ENCODE peak calls at places on chromosomes 3 and 15, in eight cellular contexts. One of them, this sample, is unnamed.

GRCh38 chr3:10808974-10809373 is 7.1 kb upstream of the SLC6A11 start:
- DNase-seq in glutamatergic neuron: no peak
- DNase-seq in nephron progenitor cell: no peak
- DNase-seq in WERI-Rb-1: no peak
- DNase-seq in Caco-2: no peak
- DNase-seq in heart left ventricle: no peak
- DNase-seq in progenitor cell of endocrine pancreas: no peak
- DNase-seq in GM20000: no peak
- DNase-seq in this sample: no peak

GRCh38 chr3:45275006-45275704 is 49.1 kb upstream of the TMEM158 start:
- DNase-seq in WERI-Rb-1: no peak
- DNase-seq in heart left ventricle: no peak
- DNase-seq in glutamatergic neuron: no peak
- DNase-seq in GM20000: no peak
- DNase-seq in progenitor cell of endocrine pancreas: no peak
- DNase-seq in nephron progenitor cell: no peak
- DNase-seq in Caco-2: no peak
- DNase-seq in this sample: no peak

GRCh38 chr3:49166752-49167556 is 823 bp upstream of the CCDC71 start:
- DNase-seq in nephron progenitor cell: no peak
- DNase-seq in WERI-Rb-1: no peak
- DNase-seq in glutamatergic neuron: no peak
- DNase-seq in GM20000: no peak
- DNase-seq in heart left ventricle: no peak
- DNase-seq in Caco-2: no peak
- DNase-seq in progenitor cell of endocrine pancreas: no peak
- DNase-seq in this sample: no peak

GRCh38 chr3:194993896-194994295 is 277.1 kb downstream of the XXYLT1 start:
- DNase-seq in progenitor cell of endocrine pancreas: no peak
- DNase-seq in nephron progenitor cell: no peak
- DNase-seq in Caco-2: no peak
- DNase-seq in GM20000: no peak
- DNase-seq in heart left ventricle: no peak
- DNase-seq in WERI-Rb-1: no peak
- DNase-seq in glutamatergic neuron: no peak
- DNase-seq in this sample: no peak

GRCh38 chr3:71229905-71230657 is 353.4 kb downstream of the FOXP1 start:
- DNase-seq in GM20000: no peak
- DNase-seq in nephron progenitor cell: no peak
- DNase-seq in progenitor cell of endocrine pancreas: no peak
- DNase-seq in WERI-Rb-1: no peak
- DNase-seq in Caco-2: no peak
- DNase-seq in heart left ventricle: no peak
- DNase-seq in glutamatergic neuron: no peak
- DNase-seq in this sample: no peak

GRCh38 chr3:139552632-139553335 is 13.2 kb upstream of the RBP1 start:
- DNase-seq in nephron progenitor cell: no peak
- DNase-seq in heart left ventricle: no peak
- DNase-seq in Caco-2: no peak
- DNase-seq in WERI-Rb-1: no peak
- DNase-seq in GM20000: no peak
- DNase-seq in glutamatergic neuron: no peak
- DNase-seq in progenitor cell of endocrine pancreas: no peak
- DNase-seq in this sample: no peak

GRCh38 chr3:98564282-98565005 is 29.0 kb downstream of the CPOX start:
- DNase-seq in glutamatergic neuron: no peak
- DNase-seq in progenitor cell of endocrine pancreas: no peak
- DNase-seq in nephron progenitor cell: no peak
- DNase-seq in GM20000: no peak
- DNase-seq in WERI-Rb-1: no peak
- DNase-seq in heart left ventricle: no peak
- DNase-seq in Caco-2: no peak
- DNase-seq in this sample: no peak

GRCh38 chr3:158727499-158728377 is 4.5 kb downstream of the RARRES1 start:
- DNase-seq in heart left ventricle: no peak
- DNase-seq in Caco-2: peak
- DNase-seq in GM20000: peak
- DNase-seq in nephron progenitor cell: peak
- DNase-seq in glutamatergic neuron: no peak
- DNase-seq in progenitor cell of endocrine pancreas: peak
- DNase-seq in WERI-Rb-1: peak
- DNase-seq in this sample: peak

GRCh38 chr15:40081691-40082194 is 26.9 kb downstream of the BMF start:
- DNase-seq in glutamatergic neuron: no peak
- DNase-seq in progenitor cell of endocrine pancreas: peak
- DNase-seq in nephron progenitor cell: peak
- DNase-seq in heart left ventricle: peak
- DNase-seq in GM20000: no peak
- DNase-seq in WERI-Rb-1: peak
- DNase-seq in Caco-2: peak
- DNase-seq in this sample: no peak

GRCh38 chr3:143234521-143234920 is 115.0 kb downstream of the CHST2 start:
- DNase-seq in heart left ventricle: no peak
- DNase-seq in glutamatergic neuron: no peak
- DNase-seq in Caco-2: no peak
- DNase-seq in WERI-Rb-1: no peak
- DNase-seq in GM20000: no peak
- DNase-seq in progenitor cell of endocrine pancreas: no peak
- DNase-seq in nephron progenitor cell: no peak
- DNase-seq in this sample: no peak

GRCh38 chr3:162702768-162703385 is 1206.3 kb downstream of the OTOL1 start:
- DNase-seq in glutamatergic neuron: no peak
- DNase-seq in nephron progenitor cell: no peak
- DNase-seq in heart left ventricle: peak
- DNase-seq in WERI-Rb-1: no peak
- DNase-seq in progenitor cell of endocrine pancreas: no peak
- DNase-seq in Caco-2: no peak
- DNase-seq in GM20000: no peak
- DNase-seq in this sample: no peak

GRCh38 chr3:76700323-76700722 is 339.6 kb upstream of the ROBO2 start:
- DNase-seq in Caco-2: no peak
- DNase-seq in progenitor cell of endocrine pancreas: no peak
- DNase-seq in glutamatergic neuron: no peak
- DNase-seq in nephron progenitor cell: no peak
- DNase-seq in heart left ventricle: no peak
- DNase-seq in GM20000: no peak
- DNase-seq in WERI-Rb-1: no peak
- DNase-seq in this sample: no peak

GRCh38 chr3:105851176-105851575 is 17.6 kb downstream of the CBLB start:
- DNase-seq in GM20000: no peak
- DNase-seq in heart left ventricle: no peak
- DNase-seq in glutamatergic neuron: no peak
- DNase-seq in progenitor cell of endocrine pancreas: no peak
- DNase-seq in WERI-Rb-1: no peak
- DNase-seq in Caco-2: no peak
- DNase-seq in nephron progenitor cell: no peak
- DNase-seq in this sample: no peak

GRCh38 chr3:187456268-187456667 is 88.1 kb downstream of the RTP4 start:
- DNase-seq in WERI-Rb-1: no peak
- DNase-seq in nephron progenitor cell: no peak
- DNase-seq in progenitor cell of endocrine pancreas: no peak
- DNase-seq in glutamatergic neuron: peak
- DNase-seq in heart left ventricle: no peak
- DNase-seq in GM20000: no peak
- DNase-seq in Caco-2: no peak
- DNase-seq in this sample: no peak

DNA sequence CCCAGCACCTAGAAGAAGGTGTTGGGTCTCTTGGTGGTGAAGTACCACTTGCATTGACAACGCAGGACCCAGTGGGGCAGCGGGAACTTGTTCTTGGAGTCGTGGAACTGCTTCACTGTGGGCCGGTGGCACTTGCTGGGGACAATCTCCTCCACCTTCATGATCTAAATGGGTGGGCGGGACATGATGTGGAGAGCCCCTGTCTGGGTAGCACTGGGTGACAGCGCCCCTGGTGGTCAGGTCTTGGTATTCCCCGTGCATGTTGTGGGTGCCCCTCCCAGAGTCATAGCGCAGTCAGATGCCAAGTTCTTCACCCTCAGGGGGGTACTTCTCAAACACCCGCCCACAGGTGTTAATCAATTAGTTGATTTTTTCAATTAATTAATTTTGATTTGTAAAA is 60.2 kb downstream of the AGBL1 start:
- DNase-seq in progenitor cell of endocrine pancreas: peak
- DNase-seq in GM20000: peak
- DNase-seq in nephron progenitor cell: peak
- DNase-seq in WERI-Rb-1: peak
- DNase-seq in heart left ventricle: no peak
- DNase-seq in glutamatergic neuron: peak
- DNase-seq in Caco-2: peak
- DNase-seq in this sample: peak
- TF ChIP-seq CTCF in progenitor cell of endocrine pancreas: peak
- TF ChIP-seq CTCF in GM20000: peak
- TF ChIP-seq CTCF in nephron progenitor cell: peak
- TF ChIP-seq CTCF in WERI-Rb-1: peak
- TF ChIP-seq CTCF in heart left ventricle: no peak
- TF ChIP-seq CTCF in glutamatergic neuron: peak
- TF ChIP-seq CTCF in Caco-2: peak
- TF ChIP-seq CTCF in this sample: no peak

GRCh38 chr3:26484140-26484539 is 138.4 kb upstream of the LRRC3B start:
- DNase-seq in heart left ventricle: no peak
- DNase-seq in nephron progenitor cell: no peak
- DNase-seq in WERI-Rb-1: peak
- DNase-seq in progenitor cell of endocrine pancreas: peak
- DNase-seq in GM20000: no peak
- DNase-seq in Caco-2: peak
- DNase-seq in glutamatergic neuron: peak
- DNase-seq in this sample: no peak
- TF ChIP-seq CTCF in heart left ventricle: no peak
- TF ChIP-seq CTCF in nephron progenitor cell: peak
- TF ChIP-seq CTCF in WERI-Rb-1: peak
- TF ChIP-seq CTCF in progenitor cell of endocrine pancreas: peak
- TF ChIP-seq CTCF in GM20000: no peak
- TF ChIP-seq CTCF in Caco-2: no peak
- TF ChIP-seq CTCF in glutamatergic neuron: peak
- TF ChIP-seq CTCF in this sample: no peak

GRCh38 chr3:149964296-149964695 is 6.4 kb downstream of the PFN2 start:
- DNase-seq in progenitor cell of endocrine pancreas: no peak
- DNase-seq in Caco-2: no peak
- DNase-seq in WERI-Rb-1: no peak
- DNase-seq in heart left ventricle: no peak
- DNase-seq in GM20000: no peak
- DNase-seq in glutamatergic neuron: no peak
- DNase-seq in nephron progenitor cell: no peak
- DNase-seq in this sample: no peak

GRCh38 chr3:149965278-149965677 is 5.4 kb downstream of the PFN2 start:
- DNase-seq in heart left ventricle: no peak
- DNase-seq in Caco-2: no peak
- DNase-seq in glutamatergic neuron: no peak
- DNase-seq in WERI-Rb-1: no peak
- DNase-seq in GM20000: no peak
- DNase-seq in progenitor cell of endocrine pancreas: no peak
- DNase-seq in nephron progenitor cell: no peak
- DNase-seq in this sample: no peak

GRCh38 chr3:149968216-149968615 is 2.5 kb downstream of the PFN2 start:
- DNase-seq in progenitor cell of endocrine pancreas: no peak
- DNase-seq in Caco-2: no peak
- DNase-seq in nephron progenitor cell: no peak
- DNase-seq in glutamatergic neuron: no peak
- DNase-seq in GM20000: no peak
- DNase-seq in heart left ventricle: no peak
- DNase-seq in WERI-Rb-1: no peak
- DNase-seq in this sample: no peak

GRCh38 chr3:149969110-149969944 is 1.4 kb downstream of the PFN2 start:
- DNase-seq in nephron progenitor cell: peak
- DNase-seq in WERI-Rb-1: peak
- DNase-seq in heart left ventricle: no peak
- DNase-seq in Caco-2: peak
- DNase-seq in GM20000: no peak
- DNase-seq in glutamatergic neuron: peak
- DNase-seq in progenitor cell of endocrine pancreas: peak
- DNase-seq in this sample: no peak

GRCh38 chr3:149967067-149967685 is 3.5 kb downstream of the PFN2 start:
- DNase-seq in nephron progenitor cell: no peak
- DNase-seq in Caco-2: peak
- DNase-seq in glutamatergic neuron: no peak
- DNase-seq in WERI-Rb-1: no peak
- DNase-seq in GM20000: peak
- DNase-seq in heart left ventricle: no peak
- DNase-seq in progenitor cell of endocrine pancreas: no peak
- DNase-seq in this sample: no peak
- TF ChIP-seq CTCF in nephron progenitor cell: peak
- TF ChIP-seq CTCF in Caco-2: peak
- TF ChIP-seq CTCF in glutamatergic neuron: peak
- TF ChIP-seq CTCF in WERI-Rb-1: no peak
- TF ChIP-seq CTCF in GM20000: peak
- TF ChIP-seq CTCF in heart left ventricle: peak
- TF ChIP-seq CTCF in progenitor cell of endocrine pancreas: peak
- TF ChIP-seq CTCF in this sample: peak

DNA sequence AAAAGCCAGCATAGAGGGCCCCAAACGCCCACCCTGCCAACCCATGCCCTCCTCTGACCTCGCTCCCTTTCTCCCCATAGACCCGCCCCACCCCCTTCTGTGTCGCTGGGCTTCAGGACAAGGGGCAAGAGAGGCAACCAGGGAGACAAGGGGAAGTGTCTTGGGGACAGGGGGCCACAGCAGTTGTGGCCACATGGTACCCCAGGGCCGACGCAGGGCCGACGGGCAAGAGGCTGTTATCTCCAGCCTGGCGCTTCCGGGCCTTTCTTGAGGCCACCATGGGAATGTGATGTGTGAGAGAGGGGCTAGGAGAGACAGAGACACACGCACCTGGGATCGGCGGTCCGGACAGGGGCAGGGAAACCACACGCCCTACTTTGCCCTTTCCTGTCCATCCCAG is 3.4 kb upstream of the HAPLN3 start:
- DNase-seq in Caco-2: no peak
- DNase-seq in heart left ventricle: no peak
- DNase-seq in WERI-Rb-1: no peak
- DNase-seq in GM20000: no peak
- DNase-seq in glutamatergic neuron: no peak
- DNase-seq in progenitor cell of endocrine pancreas: no peak
- DNase-seq in nephron progenitor cell: no peak
- DNase-seq in this sample: no peak
- TF ChIP-seq CTCF in Caco-2: no peak
- TF ChIP-seq CTCF in heart left ventricle: no peak
- TF ChIP-seq CTCF in WERI-Rb-1: no peak
- TF ChIP-seq CTCF in GM20000: no peak
- TF ChIP-seq CTCF in glutamatergic neuron: no peak
- TF ChIP-seq CTCF in progenitor cell of endocrine pancreas: no peak
- TF ChIP-seq CTCF in nephron progenitor cell: no peak
- TF ChIP-seq CTCF in this sample: no peak